ENCODE peak calls at places on chromosomes 16 and 17, in four cellular contexts. D, H, V and Q are unnamed samples.

GRCh38 chr16:1167276-1168107 is 14.6 kb downstream of the CACNA1H start:
- DNase-seq in D (no peak), H (no peak), V (no peak), Q (no peak)

GRCh38 chr16:12573300-12573699 is 230.4 kb downstream of the CPPED1 start:
- DNase-seq in V (no peak), D (no peak), H (no peak), Q (no peak)

GRCh38 chr17:79047923-79048825 is 24.2 kb downstream of the C1QTNF1 start:
- DNase-seq in V (no peak), D (no peak), H (peak; percentile 55), Q (no peak)

GRCh38 chr17:37358098-37358829 is 17.5 kb upstream of the C17orf78 start:
- DNase-seq in D (peak; percentile 25), V (no peak), H (peak; percentile 25), Q (peak; percentile 38)

GRCh38 chr17:45135978-45136791 is 698 bp downstream of the ACBD4 start:
- DNase-seq in V (no peak), D (no peak), H (peak; percentile 22), Q (no peak)

GRCh38 chr17:18851206-18851605 is 6.7 kb upstream of the PRPSAP2 start:
- DNase-seq in D (no peak), H (no peak), V (no peak), Q (no peak)

GRCh38 chr16:21982108-21982507 is 18.8 kb downstream of the PDZD9 start:
- DNase-seq in V (no peak), D (no peak), H (no peak), Q (no peak)

GRCh38 chr16:58511933-58512815 is 3.1 kb upstream of the SETD6 start:
- DNase-seq in H (peak; percentile 75), D (peak; percentile 69), V (peak; percentile 57), Q (peak; percentile 88)

GRCh38 chr16:56814537-56815432 is 50.2 kb upstream of the SLC12A3 start:
- DNase-seq in D (no peak), V (no peak), H (no peak), Q (no peak)

GRCh38 chr17:946510-947236 is 32.9 kb downstream of the NXN start:
- DNase-seq in V (no peak), D (no peak), H (no peak), Q (no peak)

GRCh38 chr16:55542459-55543082 is 23.9 kb upstream of the CAPNS2 start:
- DNase-seq in D (no peak), H (no peak), V (no peak), Q (no peak)

GRCh38 chr16:88455610-88456355 is 2.7 kb downstream of the ZFPM1 start:
- DNase-seq in D (peak; percentile 50), H (no peak), V (no peak), Q (no peak)

GRCh38 chr16:82240111-82240510 is 70.1 kb upstream of the MPHOSPH6 start:
- DNase-seq in V (no peak), H (no peak), D (no peak), Q (no peak)

GRCh38 chr16:57798953-57799618 is 3.2 kb downstream of the KIFC3 start:
- DNase-seq in H (no peak), V (no peak), D (no peak), Q (no peak)

GRCh38 chr16:85470873-85471272 is 142.2 kb upstream of the GSE1 start:
- DNase-seq in H (no peak), V (no peak), D (no peak), Q (no peak)

GRCh38 chr16:85472514-85472913 is 140.6 kb upstream of the GSE1 start:
- DNase-seq in V (no peak), D (no peak), H (no peak), Q (no peak)

GRCh38 chr16:85473326-85473725 is 139.8 kb upstream of the GSE1 start:
- DNase-seq in D (no peak), H (no peak), V (no peak), Q (no peak)

GRCh38 chr16:85469929-85470590 is 143.1 kb upstream of the GSE1 start:
- DNase-seq in H (no peak), V (no peak), D (no peak), Q (no peak)

GRCh38 chr16:85471469-85472431 is 141.4 kb upstream of the GSE1 start:
- DNase-seq in D (no peak), V (no peak), H (no peak), Q (no peak)
- H3K4me1 ChIP-seq in D (no peaks in the 10 kb centered on the region), V (no peaks in the 10 kb centered on the region), H (peaks cover 17% of the 10 kb centered on the region), Q (peaks cover 12% of the 10 kb centered on the region)

GRCh38 chr17:42565523-42566214 is 1.2 kb upstream of the MLX start:
- DNase-seq in D (no peak), H (no peak), V (no peak), Q (peak; percentile 49)

GRCh38 chr17:42562845-42563509 is 1.0 kb downstream of the COASY start:
- DNase-seq in H (no peak), V (no peak), D (no peak), Q (no peak)

GRCh38 chr17:42563543-42563942 is 1.6 kb downstream of the COASY start:
- DNase-seq in V (no peak), H (no peak), D (no peak), Q (no peak)

GRCh38 chr17:42564815-42565522 is 1.9 kb upstream of the MLX start:
- DNase-seq in D (no peak), H (no peak), V (no peak), Q (no peak)

GRCh38 chr17:42563950-42564349 is 2.0 kb downstream of the COASY start:
- DNase-seq in H (no peak), D (no peak), V (no peak), Q (no peak)
- H3K27ac ChIP-seq in H (no peak overlapping the region), D (no peak overlapping the region), V (no peak overlapping the region), Q (no peak overlapping the region)

DNA sequence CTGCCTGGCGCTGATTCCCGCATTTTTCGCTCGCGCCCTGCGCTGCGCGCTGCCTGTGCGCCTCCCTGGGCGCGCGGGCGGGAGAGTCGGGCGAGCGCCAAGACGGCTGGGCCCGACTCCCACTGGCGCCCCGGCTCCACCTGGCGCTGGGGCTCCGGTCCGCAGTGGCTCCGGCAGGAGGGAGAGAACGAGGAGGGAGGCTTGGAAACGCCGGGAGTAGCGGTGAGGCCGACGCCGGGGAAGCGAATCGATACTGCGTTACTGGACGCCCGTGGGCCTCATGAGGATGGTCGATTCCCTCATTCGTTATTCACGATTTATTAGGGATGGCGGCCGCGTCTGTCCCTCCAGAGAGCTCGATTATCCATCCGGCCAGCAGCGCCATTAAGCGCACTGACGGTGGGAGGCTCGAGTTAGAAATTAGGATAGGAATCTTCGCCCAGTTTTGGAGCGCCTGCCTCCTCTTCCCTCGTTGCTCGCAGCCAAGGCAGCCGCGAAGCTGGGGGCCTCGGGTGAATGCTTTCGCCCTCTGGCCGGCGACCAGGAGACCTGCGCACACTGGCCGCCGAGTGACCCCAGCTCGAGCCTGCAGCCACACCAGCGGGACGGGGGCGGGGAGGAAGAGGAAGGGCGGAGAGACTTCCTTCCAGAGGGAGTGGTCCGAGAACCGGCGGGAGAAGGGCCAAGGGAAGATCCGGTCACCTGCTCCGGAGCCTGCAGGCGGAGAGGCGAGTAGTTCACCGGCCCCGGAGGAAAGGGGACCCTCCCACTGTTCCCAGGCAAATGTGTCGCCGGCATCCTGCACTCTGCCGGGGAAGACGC is 1.3 kb upstream of the PCGF2 start:
- DNase-seq in H (peak; percentile 92), V (peak; percentile 77), D (peak; percentile 23), Q (peak; percentile 93)
- H3K4me1 ChIP-seq in H (peaks cover 91% of the 10 kb centered on the region), V (peaks cover 53% of the 10 kb centered on the region), D (peaks cover 57% of the 10 kb centered on the region), Q (peaks cover 66% of the 10 kb centered on the region)

GRCh38 chr16:85136705-85137322 is 24.5 kb upstream of the CIBAR2 start:
- DNase-seq in D (no peak), V (no peak), H (peak; percentile 52), Q (peak; percentile 61)
- H3K27ac ChIP-seq in D (no peak overlapping the region), V (peak overlapping the region; percentile 51), H (peak overlapping the region; percentile 86), Q (peak overlapping the region; percentile 83)